ENCODE peak calls at places on chromosomes 1 and 21, in six cellular contexts. B is H1, T is IMR-90, R is mesenchymal stem cell, D is neuronal stem cell, K is trophoblast cell. A is an unnamed sample.

GRCh38 chr1:200302893-200303250 is 107.0 kb downstream of the ZNF281 start:
- DNase-seq in B (no peak), D (no peak), T (no peak), K (no peak), R (no peak), A (no peak)

GRCh38 chr1:18932387-18932786 is 24.1 kb downstream of the IFFO2 start:
- DNase-seq in R (peak), D (no peak), B (no peak), T (peak), K (no peak), A (no peak)

GRCh38 chr1:36492491-36492890 is 9.8 kb upstream of the CSF3R start:
- DNase-seq in T (no peak), B (no peak), K (no peak), D (no peak), R (no peak), A (no peak)

GRCh38 chr1:107637101-107637500 is 327.9 kb downstream of the VAV3 start:
- DNase-seq in K (no peak), B (no peak), R (no peak), T (no peak), D (no peak), A (no peak)

GRCh38 chr1:28456078-28456477 is 49.8 kb upstream of the RCC1 start:
- DNase-seq in K (peak), B (no peak), T (peak), R (peak), D (no peak), A (no peak)

GRCh38 chr1:9278114-9278513 is 14.6 kb upstream of the SPSB1 start:
- DNase-seq in R (no peak), T (no peak), D (no peak), K (no peak), B (no peak), A (no peak)

GRCh38 chr1:228417061-228417460 is 400 bp upstream of the TRIM17 start:
- DNase-seq in R (no peak), K (no peak), B (no peak), T (no peak), D (no peak), A (no peak)

GRCh38 chr1:245556057-245556456 is 401.3 kb downstream of the KIF26B start:
- DNase-seq in K (no peak), R (no peak), D (no peak), B (no peak), T (no peak), A (no peak)

GRCh38 chr1:32759997-32760623 is 57.0 kb downstream of the YARS1 start:
- DNase-seq in R (peak), B (peak), K (peak), T (peak), D (peak), A (peak)

GRCh38 chr1:235502601-235503332 is 1.5 kb downstream of the B3GALNT2 start:
- DNase-seq in B (no peak), T (peak), R (peak), K (no peak), D (no peak), A (no peak)

GRCh38 chr1:24694380-24694843 is 50.8 kb upstream of the CLIC4 start:
- DNase-seq in D (no peak), R (peak), K (peak), B (no peak), T (peak), A (no peak)

GRCh38 chr1:207968521-207968944 is 57.6 kb upstream of the CD34 start:
- DNase-seq in T (no peak), K (no peak), R (no peak), B (no peak), D (no peak), A (no peak)

GRCh38 chr1:26408604-26409003 is 2.0 kb upstream of the LIN28A start:
- DNase-seq in T (peak), R (peak), D (peak), K (peak), B (no peak), A (peak)

GRCh38 chr1:76919123-76919522 is 51.8 kb downstream of the ST6GALNAC5 start:
- DNase-seq in D (peak), T (no peak), B (no peak), R (no peak), K (no peak), A (peak)

GRCh38 chr1:113536182-113536780 is 146.0 kb downstream of the MAGI3 start:
- DNase-seq in K (no peak), B (no peak), T (peak), R (peak), D (no peak), A (no peak)

GRCh38 chr1:28437924-28438699 is 67.7 kb upstream of the RCC1 start:
- DNase-seq in B (peak), K (peak), T (peak), R (peak), D (peak), A (peak)

GRCh38 chr1:221739018-221739676 is 2.7 kb downstream of the DUSP10 start:
- DNase-seq in R (no peak), B (no peak), K (no peak), D (no peak), T (no peak), A (no peak)

GRCh38 chr1:183744132-183744913 is 60.6 kb upstream of the RGL1 start:
- DNase-seq in B (no peak), R (no peak), K (no peak), T (no peak), D (no peak), A (no peak)

GRCh38 chr1:42146916-42147320 is 6.3 kb upstream of the GUCA2B start:
- DNase-seq in K (peak), B (peak), D (peak), R (peak), T (peak), A (peak)

GRCh38 chr1:75908717-75909152 is 23.5 kb downstream of the ASB17 start:
- DNase-seq in B (peak), R (peak), T (peak), K (peak), D (peak), A (peak)

GRCh38 chr1:8241417-8242014 is 76.4 kb upstream of the SLC45A1 start:
- DNase-seq in R (no peak), K (no peak), B (no peak), T (no peak), D (no peak), A (no peak)

GRCh38 chr1:155135416-155136197 is at the start of gene SLC50A1:
- DNase-seq in B (peak), T (peak), K (peak), R (peak), D (peak), A (peak)

GRCh38 chr21:26813426-26813998 is 31.7 kb downstream of the ADAMTS1 start:
- DNase-seq in B (no peak), R (no peak), K (no peak), T (no peak), D (no peak), A (no peak)

GRCh38 chr1:86154581-86155060 is 2.0 kb downstream of the COL24A1 start:
- DNase-seq in D (peak), K (no peak), B (no peak), R (peak), T (peak), A (peak)

GRCh38 chr1:2480236-2480985 is 4.3 kb downstream of the PLCH2 start:
- DNase-seq in B (no peak), D (no peak), K (no peak), T (no peak), R (no peak), A (no peak)

GRCh38 chr1:169776440-169776839 is 18.3 kb downstream of the METTL18 start:
- DNase-seq in T (no peak), R (no peak), K (no peak), B (no peak), D (no peak), A (no peak)

GRCh38 chr1:182331412-182331811 is 60.2 kb downstream of the GLUL start:
- DNase-seq in K (no peak), D (no peak), R (no peak), T (no peak), B (no peak), A (no peak)

GRCh38 chr1:220925707-220926106 is 46.5 kb downstream of the HLX start:
- DNase-seq in R (peak), T (no peak), D (no peak), B (no peak), K (no peak), A (no peak)

GRCh38 chr1:244234009-244234643 is 183.0 kb downstream of the ZBTB18 start:
- DNase-seq in T (no peak), R (no peak), B (no peak), D (no peak), K (no peak), A (peak)

GRCh38 chr1:119112244-119112643 is 28.2 kb downstream of the WARS2 start:
- DNase-seq in T (no peak), R (no peak), D (no peak), B (no peak), K (no peak), A (no peak)

GRCh38 chr1:93000751-93001175 is 39.5 kb upstream of the DIPK1A start:
- DNase-seq in T (no peak), D (no peak), R (no peak), B (no peak), K (peak), A (no peak)

GRCh38 chr1:230842801-230843200 is 25.5 kb downstream of the C1orf198 start:
- DNase-seq in R (no peak), T (no peak), K (no peak), B (no peak), D (no peak), A (no peak)

GRCh38 chr1:208979776-208980175 is 603.7 kb upstream of the CAMK1G start:
- DNase-seq in R (no peak), D (no peak), K (no peak), T (no peak), B (no peak), A (no peak)

DNA sequence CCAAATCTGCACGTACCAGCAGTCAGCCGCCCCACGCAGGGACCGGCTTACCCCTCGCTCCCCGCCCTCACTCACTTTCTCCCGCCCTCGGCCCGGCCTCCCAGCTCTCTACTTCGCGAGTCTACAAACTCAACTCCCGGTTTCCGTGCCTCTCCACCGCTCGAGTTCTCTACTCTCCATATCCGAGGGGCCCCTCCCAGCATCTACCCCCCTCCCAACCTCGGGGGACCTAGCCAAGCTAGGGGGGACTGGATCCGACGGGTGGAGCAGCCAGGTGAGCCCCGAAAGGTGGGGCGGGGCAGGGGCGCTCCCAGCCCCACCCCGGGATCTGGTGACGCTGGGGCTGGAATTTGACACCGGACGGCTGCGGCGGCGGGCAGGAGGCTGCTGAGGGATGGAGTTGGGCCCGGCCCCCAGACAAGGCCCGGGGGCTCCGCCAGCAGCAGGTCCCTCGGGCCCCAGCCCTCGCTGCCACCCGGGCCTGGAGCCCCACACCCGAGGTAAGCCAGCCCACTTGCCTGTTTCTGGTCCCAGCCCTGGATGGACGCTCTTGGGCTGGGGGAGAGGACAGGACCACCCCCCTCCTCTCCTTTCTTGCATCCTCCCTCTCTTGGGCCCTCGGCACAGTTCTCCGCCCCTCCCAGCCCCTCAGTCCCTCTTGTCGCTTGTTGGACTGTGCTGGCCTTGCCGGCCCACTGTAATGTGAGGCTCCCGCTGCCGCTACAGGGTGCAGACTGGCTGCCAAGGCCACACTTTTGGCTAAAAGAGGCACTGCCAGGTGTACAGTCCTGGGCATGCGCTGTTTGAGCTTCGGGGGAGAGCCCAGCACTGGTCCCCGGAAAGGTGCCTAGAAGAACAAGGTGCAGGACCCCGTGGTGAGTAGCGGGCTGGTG is at the start of gene ARTN:
- DNase-seq in K (no peak), R (peak), D (peak), T (no peak), B (no peak), A (peak)
- H4K91ac ChIP-seq in K (no peak), R (peak), D (no peak), T (peak), B (peak), A (no peak)

GRCh38 chr1:180183426-180183825 is 28.8 kb downstream of the QSOX1 start:
- DNase-seq in T (no peak), R (no peak), D (no peak), K (no peak), B (no peak), A (no peak)
- H4K91ac ChIP-seq in T (no peak), R (no peak), D (no peak), K (no peak), B (no peak), A (no peak)

DNA sequence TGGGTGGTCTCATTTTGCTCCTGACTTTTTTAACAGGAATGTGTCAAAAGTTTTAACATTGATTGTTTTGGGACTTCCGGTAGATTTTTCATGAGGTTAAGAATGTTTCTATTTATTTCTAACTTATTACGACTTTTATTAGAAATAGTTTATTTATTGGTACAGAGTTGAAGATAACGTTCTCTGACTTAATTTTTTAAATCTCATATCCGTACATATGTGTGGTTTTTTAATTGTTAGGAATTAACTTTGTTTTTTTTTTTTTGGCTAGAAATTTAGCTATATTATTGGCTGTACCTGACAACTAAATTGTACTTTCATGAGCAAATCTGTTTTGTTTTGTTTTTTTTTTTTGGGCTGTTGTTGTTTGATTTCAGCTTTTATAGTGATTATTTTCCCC is 32.0 kb downstream of the RNF2 start:
- DNase-seq in R (no peak), D (no peak), K (no peak), T (no peak), B (no peak), A (no peak)
- H4K91ac ChIP-seq in R (no peak), D (no peak), K (no peak), T (no peak), B (no peak), A (no peak)

DNA sequence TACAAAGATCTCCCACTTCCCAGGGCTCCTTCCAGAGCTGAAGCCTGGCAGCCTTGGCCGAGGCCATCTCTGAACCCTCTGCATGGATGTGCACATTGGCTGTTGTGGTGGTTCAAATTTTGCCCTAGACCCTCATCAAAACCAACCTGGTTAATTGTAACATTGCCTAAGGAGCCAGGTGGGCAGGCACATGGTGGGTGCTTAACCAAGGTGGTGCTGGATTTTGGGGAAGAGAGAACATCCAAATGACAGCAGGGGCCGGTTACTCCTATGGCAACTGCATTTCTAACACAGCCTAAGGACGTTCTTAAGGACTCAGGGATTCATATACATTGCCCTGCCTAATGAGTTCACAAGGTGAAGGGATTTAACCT is 10.3 kb downstream of the RUNX1 start:
- DNase-seq in R (no peak), D (no peak), T (no peak), B (no peak), K (no peak), A (no peak)
- H4K91ac ChIP-seq in R (no peak), D (no peak), T (no peak), B (no peak), K (no peak), A (no peak)

DNA sequence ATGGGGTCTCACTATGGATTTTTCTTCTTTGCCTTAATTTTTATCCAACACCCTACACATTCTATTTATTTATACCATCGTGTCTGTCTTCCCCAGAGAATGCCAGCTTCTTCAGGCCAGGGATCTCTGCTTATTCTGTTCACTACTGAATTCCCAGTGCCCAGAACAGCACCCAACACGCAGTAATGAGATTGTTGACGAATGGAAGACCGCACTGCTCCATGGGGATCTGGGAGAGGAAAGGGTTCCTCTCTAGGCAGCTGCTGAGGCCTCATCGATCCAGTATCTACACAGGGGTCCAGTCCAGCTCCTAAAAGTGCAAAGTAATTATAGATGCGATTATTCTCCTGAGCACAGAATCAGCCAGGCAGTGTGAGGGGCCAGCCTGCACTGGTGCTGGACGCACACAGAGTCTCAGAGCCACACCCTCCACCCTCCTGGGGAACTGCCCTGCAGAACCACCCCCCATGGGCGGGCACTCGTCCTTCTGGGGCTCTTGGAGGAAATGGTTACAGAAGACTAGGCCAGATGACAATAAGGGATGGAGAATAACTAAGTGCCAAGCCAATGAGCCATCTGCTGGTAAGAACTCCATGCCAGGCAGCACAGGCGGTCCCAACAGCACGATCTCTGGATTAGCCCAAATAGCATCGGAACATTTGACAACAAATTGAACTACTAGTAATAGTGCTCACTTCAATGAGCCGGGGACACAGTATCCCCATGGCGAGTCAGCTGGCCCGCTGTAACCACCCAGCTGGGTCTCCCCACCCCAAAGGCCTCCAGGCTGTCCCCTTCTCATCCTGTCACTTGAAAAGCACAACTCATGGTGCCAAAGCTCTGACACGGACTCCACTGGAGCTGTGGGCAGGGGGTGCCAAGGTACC is 1.7 kb upstream of the PDE9A start:
- DNase-seq in B (no peak), D (no peak), R (no peak), T (no peak), K (no peak), A (no peak)
- H4K91ac ChIP-seq in B (peak), D (no peak), R (no peak), T (no peak), K (no peak), A (no peak)

A was measured in H9.